ENCODE peak calls at places on chromosome 20, in five cellular contexts. One of them, this sample, is unnamed.
A peak's percentile ranks its signal among the peaks of the same experiment; 100 is the strongest.

GRCh38 chr20:36248836-36249235 is 12.6 kb downstream of the AAR2 start:
- DNase-seq in stimulated activated CD8-positive, alpha-beta memory T cell treated with anti-CD3 and anti-CD28 coated beads, Interleukin-4, amount 100 ng/mL, for 1 hour: no peak
- DNase-seq in effector CD4-positive, alpha-beta T cell: no peak
- DNase-seq in HEK293T: no peak
- DNase-seq in NCI-H1092: no peak
- DNase-seq in this sample: no peak

GRCh38 chr20:45583502-45583901 is 4.4 kb upstream of the WFDC8 start:
- DNase-seq in HEK293T: no peak
- DNase-seq in effector CD4-positive, alpha-beta T cell: no peak
- DNase-seq in NCI-H1092: no peak
- DNase-seq in stimulated activated CD8-positive, alpha-beta memory T cell treated with anti-CD3 and anti-CD28 coated beads, Interleukin-4, amount 100 ng/mL, for 1 hour: no peak
- DNase-seq in this sample: no peak

GRCh38 chr20:42714298-42715141 is 475.2 kb downstream of the PTPRT start:
- DNase-seq in HEK293T: no peak
- DNase-seq in effector CD4-positive, alpha-beta T cell: no peak
- DNase-seq in NCI-H1092: no peak
- DNase-seq in stimulated activated CD8-positive, alpha-beta memory T cell treated with anti-CD3 and anti-CD28 coated beads, Interleukin-4, amount 100 ng/mL, for 1 hour: no peak
- DNase-seq in this sample: no peak

GRCh38 chr20:8131598-8132014 is 460 bp upstream of the PLCB1 start:
- DNase-seq in effector CD4-positive, alpha-beta T cell: no peak
- DNase-seq in HEK293T: peak; percentile 26
- DNase-seq in NCI-H1092: peak; percentile 57
- DNase-seq in stimulated activated CD8-positive, alpha-beta memory T cell treated with anti-CD3 and anti-CD28 coated beads, Interleukin-4, amount 100 ng/mL, for 1 hour: no peak
- DNase-seq in this sample: peak; percentile 60

GRCh38 chr20:45842169-45842812 is 8.7 kb downstream of the SNX21 start:
- DNase-seq in stimulated activated CD8-positive, alpha-beta memory T cell treated with anti-CD3 and anti-CD28 coated beads, Interleukin-4, amount 100 ng/mL, for 1 hour: no peak
- DNase-seq in NCI-H1092: no peak
- DNase-seq in HEK293T: no peak
- DNase-seq in effector CD4-positive, alpha-beta T cell: no peak
- DNase-seq in this sample: peak; percentile 30

GRCh38 chr20:18048191-18048590 is 9.5 kb downstream of the OVOL2 start:
- DNase-seq in NCI-H1092: no peak
- DNase-seq in stimulated activated CD8-positive, alpha-beta memory T cell treated with anti-CD3 and anti-CD28 coated beads, Interleukin-4, amount 100 ng/mL, for 1 hour: no peak
- DNase-seq in effector CD4-positive, alpha-beta T cell: no peak
- DNase-seq in HEK293T: no peak
- DNase-seq in this sample: no peak

GRCh38 chr20:14644698-14645097 is 307.3 kb upstream of the FLRT3 start:
- DNase-seq in HEK293T: no peak
- DNase-seq in NCI-H1092: no peak
- DNase-seq in effector CD4-positive, alpha-beta T cell: no peak
- DNase-seq in stimulated activated CD8-positive, alpha-beta memory T cell treated with anti-CD3 and anti-CD28 coated beads, Interleukin-4, amount 100 ng/mL, for 1 hour: no peak
- DNase-seq in this sample: no peak

GRCh38 chr20:49906101-49906604 is 9.2 kb downstream of the SPATA2 start:
- DNase-seq in HEK293T: no peak
- DNase-seq in stimulated activated CD8-positive, alpha-beta memory T cell treated with anti-CD3 and anti-CD28 coated beads, Interleukin-4, amount 100 ng/mL, for 1 hour: no peak
- DNase-seq in NCI-H1092: no peak
- DNase-seq in effector CD4-positive, alpha-beta T cell: no peak
- DNase-seq in this sample: no peak

GRCh38 chr20:18734525-18735189 is 78.9 kb upstream of the SCP2D1 start:
- DNase-seq in HEK293T: no peak
- DNase-seq in effector CD4-positive, alpha-beta T cell: no peak
- DNase-seq in NCI-H1092: no peak
- DNase-seq in stimulated activated CD8-positive, alpha-beta memory T cell treated with anti-CD3 and anti-CD28 coated beads, Interleukin-4, amount 100 ng/mL, for 1 hour: no peak
- DNase-seq in this sample: no peak

GRCh38 chr20:60055740-60056139 is 97.5 kb downstream of the CDH26 start:
- DNase-seq in stimulated activated CD8-positive, alpha-beta memory T cell treated with anti-CD3 and anti-CD28 coated beads, Interleukin-4, amount 100 ng/mL, for 1 hour: peak; percentile 19
- DNase-seq in effector CD4-positive, alpha-beta T cell: peak; percentile 11
- DNase-seq in HEK293T: no peak
- DNase-seq in NCI-H1092: no peak
- DNase-seq in this sample: peak; percentile 30

GRCh38 chr20:54335299-54335698 is 127.4 kb downstream of the PFDN4 start:
- DNase-seq in NCI-H1092: no peak
- DNase-seq in stimulated activated CD8-positive, alpha-beta memory T cell treated with anti-CD3 and anti-CD28 coated beads, Interleukin-4, amount 100 ng/mL, for 1 hour: no peak
- DNase-seq in HEK293T: no peak
- DNase-seq in effector CD4-positive, alpha-beta T cell: no peak
- DNase-seq in this sample: no peak

GRCh38 chr20:50246367-50247195 is 56.0 kb downstream of the CEBPB start:
- DNase-seq in NCI-H1092: no peak
- DNase-seq in stimulated activated CD8-positive, alpha-beta memory T cell treated with anti-CD3 and anti-CD28 coated beads, Interleukin-4, amount 100 ng/mL, for 1 hour: no peak
- DNase-seq in effector CD4-positive, alpha-beta T cell: no peak
- DNase-seq in HEK293T: no peak
- DNase-seq in this sample: no peak

GRCh38 chr20:7967199-7967844 is 27.1 kb upstream of the HAO1 start:
- DNase-seq in NCI-H1092: no peak
- DNase-seq in HEK293T: no peak
- DNase-seq in stimulated activated CD8-positive, alpha-beta memory T cell treated with anti-CD3 and anti-CD28 coated beads, Interleukin-4, amount 100 ng/mL, for 1 hour: no peak
- DNase-seq in effector CD4-positive, alpha-beta T cell: no peak
- DNase-seq in this sample: peak; percentile 81

GRCh38 chr20:46300281-46300680 is 8.0 kb downstream of the CDH22 start:
- DNase-seq in HEK293T: no peak
- DNase-seq in stimulated activated CD8-positive, alpha-beta memory T cell treated with anti-CD3 and anti-CD28 coated beads, Interleukin-4, amount 100 ng/mL, for 1 hour: no peak
- DNase-seq in NCI-H1092: no peak
- DNase-seq in effector CD4-positive, alpha-beta T cell: no peak
- DNase-seq in this sample: no peak

GRCh38 chr20:46708172-46708860 is 1.1 kb upstream of the SLC2A10 start:
- DNase-seq in stimulated activated CD8-positive, alpha-beta memory T cell treated with anti-CD3 and anti-CD28 coated beads, Interleukin-4, amount 100 ng/mL, for 1 hour: no peak
- DNase-seq in NCI-H1092: no peak
- DNase-seq in HEK293T: no peak
- DNase-seq in effector CD4-positive, alpha-beta T cell: no peak
- DNase-seq in this sample: no peak

GRCh38 chr20:35003211-35004031 is 47.8 kb downstream of the MYH7B start:
- DNase-seq in effector CD4-positive, alpha-beta T cell: no peak
- DNase-seq in HEK293T: no peak
- DNase-seq in stimulated activated CD8-positive, alpha-beta memory T cell treated with anti-CD3 and anti-CD28 coated beads, Interleukin-4, amount 100 ng/mL, for 1 hour: no peak
- DNase-seq in NCI-H1092: no peak
- DNase-seq in this sample: no peak

GRCh38 chr20:50278684-50279531 is 88.3 kb downstream of the CEBPB start:
- DNase-seq in stimulated activated CD8-positive, alpha-beta memory T cell treated with anti-CD3 and anti-CD28 coated beads, Interleukin-4, amount 100 ng/mL, for 1 hour: no peak
- DNase-seq in effector CD4-positive, alpha-beta T cell: no peak
- DNase-seq in HEK293T: peak; percentile 27
- DNase-seq in NCI-H1092: no peak
- DNase-seq in this sample: no peak

GRCh38 chr20:1894471-1894950 is 696 bp upstream of the SIRPA start:
- DNase-seq in NCI-H1092: no peak
- DNase-seq in HEK293T: peak; percentile 61
- DNase-seq in effector CD4-positive, alpha-beta T cell: no peak
- DNase-seq in stimulated activated CD8-positive, alpha-beta memory T cell treated with anti-CD3 and anti-CD28 coated beads, Interleukin-4, amount 100 ng/mL, for 1 hour: no peak
- DNase-seq in this sample: peak; percentile 71

GRCh38 chr20:824916-825315 is 8.6 kb upstream of the FAM110A start:
- DNase-seq in effector CD4-positive, alpha-beta T cell: no peak
- DNase-seq in HEK293T: no peak
- DNase-seq in NCI-H1092: no peak
- DNase-seq in stimulated activated CD8-positive, alpha-beta memory T cell treated with anti-CD3 and anti-CD28 coated beads, Interleukin-4, amount 100 ng/mL, for 1 hour: no peak
- DNase-seq in this sample: no peak

GRCh38 chr20:47691632-47692031 is 93.6 kb downstream of the SULF2 start:
- DNase-seq in stimulated activated CD8-positive, alpha-beta memory T cell treated with anti-CD3 and anti-CD28 coated beads, Interleukin-4, amount 100 ng/mL, for 1 hour: no peak
- DNase-seq in NCI-H1092: no peak
- DNase-seq in effector CD4-positive, alpha-beta T cell: no peak
- DNase-seq in HEK293T: no peak
- DNase-seq in this sample: no peak

This sample was measured in EL.